ENCODE peak calls at places on chromosomes 3 and 15, in six cellular contexts. M is AG09319, I is ureter, Z is RPMI8226, T is H4, R is GM06990. Q is an unnamed sample.

GRCh38 chr15:100592898-100593297 is 9.1 kb downstream of the LINS1 start:
- DNase-seq in T (peak; percentile 56), Z (no peak), R (no peak), I (no peak), M (no peak), Q (peak; percentile 50)

GRCh38 chr3:157182879-157183278 is 22.9 kb upstream of the CCNL1 start:
- DNase-seq in I (no peak), M (no peak), T (no peak), Z (no peak), R (no peak), Q (no peak)

GRCh38 chr3:126621627-126622345 is 33.1 kb downstream of the TXNRD3 start:
- DNase-seq in R (no peak), T (no peak), Z (no peak), M (no peak), I (no peak), Q (peak; percentile 62)

GRCh38 chr3:66039590-66039887 is 821 bp upstream of the MAGI1 start:
- DNase-seq in R (peak; percentile 23), M (no peak), Z (peak; percentile 34), T (no peak), I (no peak), Q (no peak)

GRCh38 chr3:30231277-30232141 is 374.9 kb upstream of the TGFBR2 start:
- DNase-seq in Z (no peak), R (no peak), I (no peak), M (peak; percentile 67), T (peak; percentile 29), Q (no peak)

GRCh38 chr15:91989821-91990220 is 136.3 kb downstream of the SLCO3A1 start:
- DNase-seq in Z (no peak), I (no peak), R (no peak), T (no peak), M (no peak), Q (no peak)

GRCh38 chr3:46269556-46269955 is 27.3 kb downstream of the CCR3 start:
- DNase-seq in R (no peak), Z (no peak), I (no peak), T (no peak), M (no peak), Q (no peak)

GRCh38 chr3:159726231-159726964 is 262.2 kb upstream of the IL12A start:
- DNase-seq in T (no peak), I (no peak), Z (no peak), M (no peak), R (no peak), Q (no peak)

GRCh38 chr3:14256561-14257342 is 78.1 kb downstream of the LSM3 start:
- DNase-seq in M (no peak), I (no peak), T (no peak), Z (peak; percentile 88), R (no peak), Q (no peak)